ENCODE peak calls at places on chromosomes 12 and 14, in ten cellular contexts. Q, B, O, E, V, I, H, F, S and X are unnamed samples.

GRCh38 chr14:21408152-21408551 is 24.3 kb upstream of the SUPT16H start:
- DNase-seq in S (peak), V (no peak), I (peak), H (no peak), F (no peak), E (peak), Q (no peak), B (no peak), O (no peak), X (no peak)

GRCh38 chr12:95789126-95790024 is 1.2 kb downstream of the NTN4 start:
- DNase-seq in O (peak), S (peak), Q (peak), H (peak), E (peak), B (peak), F (peak), V (peak), I (no peak), X (no peak)

GRCh38 chr12:55675671-55676070 is 32.0 kb downstream of the ITGA7 start:
- DNase-seq in O (no peak), S (no peak), V (no peak), Q (no peak), B (no peak), F (no peak), H (no peak), E (no peak), I (no peak), X (no peak)

GRCh38 chr12:43147893-43148292 is 404.1 kb downstream of the ADAMTS20 start:
- DNase-seq in Q (no peak), I (no peak), O (no peak), B (no peak), H (no peak), E (no peak), V (no peak), S (peak), F (no peak), X (no peak)

GRCh38 chr12:60072911-60073310 is 477.1 kb downstream of the SLC16A7 start:
- DNase-seq in B (no peak), V (no peak), F (no peak), I (peak), Q (no peak), S (peak), E (no peak), H (no peak), O (no peak), X (no peak)

GRCh38 chr12:7959278-7960063 is 23.5 kb upstream of the SLC2A3 start:
- DNase-seq in V (peak), E (no peak), F (no peak), I (peak), H (no peak), Q (no peak), B (peak), O (no peak), S (no peak), X (no peak)

GRCh38 chr12:125132698-125133400 is 67.6 kb downstream of the AACS start:
- DNase-seq in F (no peak), E (peak), V (no peak), S (peak), O (no peak), Q (no peak), H (no peak), I (peak), B (no peak), X (no peak)

GRCh38 chr14:100778078-100778927 is 47.6 kb upstream of the MEG3 start:
- DNase-seq in H (peak), S (no peak), F (no peak), O (no peak), Q (peak), B (no peak), V (no peak), E (no peak), I (no peak), X (no peak)

GRCh38 chr14:102731101-102731870 is 46.0 kb upstream of the TRAF3 start:
- DNase-seq in S (no peak), B (no peak), F (no peak), H (no peak), E (no peak), V (no peak), I (no peak), O (no peak), Q (no peak), X (no peak)

GRCh38 chr14:77314043-77314442 is 6.6 kb downstream of the POMT2 start:
- DNase-seq in Q (no peak), O (no peak), H (no peak), B (no peak), E (peak), V (peak), F (no peak), I (peak), S (peak), X (no peak)

GRCh38 chr14:72653026-72653425 is 240.9 kb downstream of the DPF3 start:
- DNase-seq in H (no peak), Q (no peak), O (no peak), F (no peak), I (no peak), E (no peak), S (peak), B (no peak), V (no peak), X (no peak)

GRCh38 chr14:102930138-102930752 is 7.8 kb downstream of the AMN start:
- DNase-seq in E (no peak), I (no peak), Q (no peak), B (no peak), F (no peak), H (no peak), O (peak), V (no peak), S (no peak), X (no peak)

GRCh38 chr12:12718382-12718761 is 1.2 kb downstream of the CDKN1B start:
- DNase-seq in F (no peak), S (no peak), O (no peak), H (no peak), I (no peak), E (no peak), V (no peak), B (no peak), Q (no peak), X (no peak)

GRCh38 chr14:94125659-94126418 is 3.6 kb downstream of the IFI27L2 start:
- DNase-seq in Q (no peak), E (no peak), H (no peak), S (no peak), I (no peak), O (no peak), F (no peak), B (no peak), V (no peak), X (no peak)

GRCh38 chr14:69580009-69580577 is 5.4 kb upstream of the CCDC177 start:
- DNase-seq in V (peak), Q (no peak), E (peak), I (peak), S (peak), O (no peak), H (no peak), F (no peak), B (no peak), X (no peak)

GRCh38 chr14:86153480-86153879 is 623.5 kb downstream of the FLRT2 start:
- DNase-seq in V (no peak), O (no peak), F (no peak), B (no peak), H (no peak), I (no peak), Q (no peak), S (no peak), E (no peak), X (no peak)

GRCh38 chr14:102940729-102941362 is 18.4 kb downstream of the AMN start:
- DNase-seq in O (no peak), E (no peak), B (no peak), I (no peak), Q (no peak), H (no peak), V (no peak), F (no peak), S (no peak), X (no peak)

GRCh38 chr12:110993425-110993824 is 73.0 kb upstream of the MYL2 start:
- DNase-seq in V (no peak), H (no peak), E (no peak), O (no peak), F (no peak), B (no peak), S (no peak), I (no peak), Q (no peak), X (no peak)

GRCh38 chr12:82425241-82425640 is 66.9 kb downstream of the METTL25 start:
- DNase-seq in O (no peak), I (peak), H (no peak), E (peak), B (no peak), V (no peak), S (peak), F (no peak), Q (no peak), X (no peak)

GRCh38 chr12:45415393-45415817 is 199.5 kb downstream of the ANO6 start:
- DNase-seq in F (no peak), V (peak), H (peak), I (peak), S (peak), Q (peak), O (no peak), B (peak), E (peak), X (peak)

GRCh38 chr12:96274331-96274730 is 80.2 kb downstream of the ELK3 start:
- DNase-seq in F (no peak), O (no peak), H (no peak), V (no peak), I (peak), S (peak), E (no peak), Q (no peak), B (no peak), X (no peak)

GRCh38 chr12:104827587-104827986 is 130.5 kb downstream of the SLC41A2 start:
- DNase-seq in V (no peak), F (no peak), Q (no peak), H (no peak), O (no peak), S (no peak), B (no peak), I (no peak), E (no peak), X (no peak)

GRCh38 chr12:42759622-42760273 is 170.2 kb upstream of the PRICKLE1 start:
- DNase-seq in B (no peak), Q (peak), E (no peak), I (peak), S (peak), H (peak), F (peak), O (no peak), V (peak), X (no peak)

GRCh38 chr14:105430535-105430934 is 10.9 kb downstream of the MTA1 start:
- DNase-seq in B (no peak), H (no peak), S (peak), E (peak), O (no peak), V (peak), Q (no peak), F (no peak), I (peak), X (no peak)

GRCh38 chr14:47821134-47821533 is 145.7 kb upstream of the MDGA2 start:
- DNase-seq in H (no peak), V (no peak), S (no peak), Q (no peak), E (no peak), F (no peak), I (no peak), B (no peak), O (no peak), X (no peak)

GRCh38 chr12:132089407-132089910 is 54.7 kb downstream of the DDX51 start:
- DNase-seq in V (no peak), S (no peak), E (no peak), F (no peak), B (no peak), O (no peak), H (no peak), I (no peak), Q (no peak), X (no peak)

GRCh38 chr14:102490456-102490855 is 19.1 kb downstream of the ANKRD9 start:
- DNase-seq in B (no peak), S (no peak), V (no peak), E (no peak), F (no peak), O (no peak), I (no peak), H (peak), Q (no peak), X (no peak)

GRCh38 chr14:37903561-37904191 is 304.0 kb upstream of the SSTR1 start:
- DNase-seq in B (no peak), S (peak), H (no peak), E (peak), F (no peak), I (peak), V (no peak), Q (no peak), O (no peak), X (no peak)

GRCh38 chr14:88613552-88614010 is 50.7 kb downstream of the ZC3H14 start:
- DNase-seq in O (no peak), V (peak), F (no peak), E (peak), B (no peak), I (peak), H (no peak), S (peak), Q (no peak), X (no peak)

GRCh38 chr14:92470215-92470614 is 43.4 kb upstream of the RIN3 start:
- DNase-seq in S (peak), O (no peak), H (no peak), E (no peak), B (no peak), I (peak), Q (no peak), V (peak), F (no peak), X (no peak)

GRCh38 chr12:131900397-131900796 is 6.0 kb downstream of the ULK1 start:
- DNase-seq in H (no peak), F (no peak), Q (no peak), V (peak), E (no peak), S (no peak), I (no peak), B (peak), O (peak), X (no peak)

GRCh38 chr14:102020058-102020971 is 55.9 kb downstream of the DYNC1H1 start:
- DNase-seq in F (no peak), H (no peak), S (peak), V (peak), B (no peak), I (peak), E (peak), Q (no peak), O (no peak), X (no peak)

GRCh38 chr12:124544311-124544970 is 23.0 kb downstream of the NCOR2 start:
- DNase-seq in E (no peak), Q (no peak), B (no peak), S (no peak), O (no peak), F (no peak), H (no peak), I (no peak), V (peak), X (no peak)

GRCh38 chr14:51917186-51917585 is 56.8 kb downstream of the GNG2 start:
- DNase-seq in V (no peak), S (no peak), H (no peak), F (no peak), Q (peak), B (no peak), I (no peak), O (no peak), E (no peak), X (no peak)

GRCh38 chr14:21406213-21406612 is 22.4 kb upstream of the SUPT16H start:
- DNase-seq in F (no peak), H (no peak), I (no peak), Q (no peak), E (no peak), S (no peak), O (no peak), B (no peak), V (no peak), X (no peak)

GRCh38 chr12:101108130-101108529 is 101.9 kb downstream of the SLC5A8 start:
- DNase-seq in E (no peak), O (no peak), H (no peak), S (no peak), Q (no peak), V (no peak), F (no peak), I (no peak), B (no peak), X (no peak)
- TF ChIP-seq CTCF in E (no peak), O (no peak), H (no peak), S (no peak), Q (no peak), V (no peak), F (no peak), I (no peak), B (no peak), X (no peak)

GRCh38 chr12:93127582-93128331 is 198.7 kb upstream of the EEA1 start:
- DNase-seq in E (peak), H (peak), I (peak), Q (peak), O (peak), B (no peak), V (no peak), S (peak), F (peak), X (peak)
- TF ChIP-seq CTCF in E (peak), H (peak), I (peak), Q (no peak), O (peak), B (no peak), V (no peak), S (peak), F (peak), X (peak)

GRCh38 chr14:64745511-64746041 is 41.4 kb downstream of the PLEKHG3 start:
- DNase-seq in V (no peak), F (peak), B (no peak), Q (no peak), I (peak), E (peak), H (peak), O (no peak), S (peak), X (no peak)
- TF ChIP-seq CTCF in V (no peak), F (no peak), B (no peak), Q (peak), I (peak), E (peak), H (no peak), O (no peak), S (peak), X (no peak)

GRCh38 chr14:50055461-50056228 is 60.7 kb downstream of the VCPKMT start:
- DNase-seq in E (no peak), V (no peak), Q (no peak), S (no peak), H (no peak), O (no peak), I (no peak), B (no peak), F (no peak), X (peak)
- TF ChIP-seq CTCF in E (peak), V (no peak), Q (no peak), S (peak), H (no peak), O (no peak), I (peak), B (no peak), F (no peak), X (peak)